ENCODE peak calls at places on chromosomes 3 and 15, in five cellular contexts. G, A, E, Z and W are unnamed samples.

GRCh38 chr3:78858165-78858564 is 909.6 kb downstream of the ROBO1 start:
- DNase-seq in G (no peak), A (no peak), E (no peak), Z (no peak), W (no peak)

GRCh38 chr15:56916825-56917477 is 1.5 kb upstream of the TCF12 start:
- DNase-seq in G (no peak), A (no peak), E (no peak), Z (no peak), W (no peak)

GRCh38 chr3:148757238-148757930 is 59.7 kb downstream of the AGTR1 start:
- DNase-seq in G (no peak), A (no peak), E (no peak), Z (peak), W (no peak)

GRCh38 chr15:39974656-39975230 is 40.8 kb downstream of the EIF2AK4 start:
- DNase-seq in G (no peak), A (no peak), E (no peak), Z (no peak), W (no peak)

GRCh38 chr3:73094127-73094526 is 32.7 kb downstream of the EBLN2 start:
- DNase-seq in G (no peak), A (no peak), E (no peak), Z (no peak), W (no peak)

GRCh38 chr3:155026999-155027591 is 53.0 kb upstream of the MME start:
- DNase-seq in G (no peak), A (no peak), E (no peak), Z (no peak), W (no peak)

GRCh38 chr15:78957416-78958093 is 12.7 kb upstream of the CTSH start:
- DNase-seq in G (no peak), A (no peak), E (no peak), Z (no peak), W (no peak)

GRCh38 chr3:58529516-58530353 is 7.3 kb downstream of the ACOX2 start:
- DNase-seq in G (no peak), A (peak), E (no peak), Z (no peak), W (no peak)

GRCh38 chr3:97815149-97815917 is 6.5 kb upstream of the CRYBG3 start:
- DNase-seq in G (no peak), A (peak), E (no peak), Z (no peak), W (no peak)

GRCh38 chr3:63872135-63872924 is 8.7 kb downstream of the ATXN7 start:
- DNase-seq in G (no peak), A (no peak), E (no peak), Z (peak), W (no peak)

GRCh38 chr3:181176610-181177009 is 187.1 kb upstream of the DNAJC19 start:
- DNase-seq in G (peak), A (peak), E (peak), Z (peak), W (peak)

GRCh38 chr3:72892870-72893269 is 5.0 kb downstream of the GXYLT2 start:
- DNase-seq in G (no peak), A (peak), E (no peak), Z (no peak), W (no peak)

GRCh38 chr3:42101048-42101447 is 9.9 kb downstream of the TRAK1 start:
- DNase-seq in G (peak), A (no peak), E (no peak), Z (peak), W (no peak)

GRCh38 chr3:41120461-41120860 is 78.8 kb upstream of the CTNNB1 start:
- DNase-seq in G (no peak), A (no peak), E (no peak), Z (no peak), W (no peak)

GRCh38 chr3:182258538-182259177 is 534.6 kb upstream of the ATP11B start:
- DNase-seq in G (no peak), A (no peak), E (no peak), Z (no peak), W (peak)

GRCh38 chr3:128997486-128997885 is 3.6 kb upstream of the CFAP92 start:
- DNase-seq in G (no peak), A (no peak), E (no peak), Z (no peak), W (no peak)

GRCh38 chr3:184336484-184337230 is 743 bp upstream of the FAM131A start:
- DNase-seq in G (no peak), A (no peak), E (no peak), Z (no peak), W (no peak)

GRCh38 chr15:52115598-52116427 is 3.2 kb upstream of the BCL2L10 start:
- DNase-seq in G (no peak), A (no peak), E (no peak), Z (no peak), W (no peak)

GRCh38 chr3:148158210-148158609 is 539.5 kb upstream of the AGTR1 start:
- DNase-seq in G (peak), A (no peak), E (no peak), Z (peak), W (no peak)

GRCh38 chr3:196220991-196221390 is 4.7 kb downstream of the SLC51A start:
- DNase-seq in G (no peak), A (no peak), E (no peak), Z (no peak), W (no peak)

GRCh38 chr3:82462977-82463376 is 701.5 kb upstream of the GBE1 start:
- DNase-seq in G (no peak), A (no peak), E (no peak), Z (no peak), W (no peak)

GRCh38 chr3:151386063-151386462 is 1.5 kb upstream of the P2RY12 start:
- DNase-seq in G (no peak), A (no peak), E (no peak), Z (no peak), W (no peak)

GRCh38 chr3:107153981-107154380 is 223.3 kb upstream of the CCDC54 start:
- DNase-seq in G (no peak), A (no peak), E (no peak), Z (no peak), W (no peak)

GRCh38 chr3:49930922-49931321 is 1.3 kb upstream of the MON1A start:
- DNase-seq in G (no peak), A (no peak), E (no peak), Z (no peak), W (no peak)

GRCh38 chr3:126329927-126330725 is 27.1 kb downstream of the KLF15 start:
- DNase-seq in G (no peak), A (no peak), E (no peak), Z (no peak), W (no peak)

GRCh38 chr3:47421741-47422649 is 41.2 kb downstream of the PTPN23 start:
- DNase-seq in G (no peak), A (peak), E (no peak), Z (no peak), W (peak)

GRCh38 chr3:9278498-9278897 is 29.1 kb upstream of the SRGAP3 start:
- DNase-seq in G (no peak), A (no peak), E (no peak), Z (no peak), W (no peak)

GRCh38 chr3:78754066-78754743 is 1013.6 kb downstream of the ROBO1 start:
- DNase-seq in G (no peak), A (no peak), E (no peak), Z (peak), W (no peak)

GRCh38 chr3:155281892-155282291 is 11.6 kb downstream of the STRIT1 start:
- DNase-seq in G (no peak), A (no peak), E (no peak), Z (no peak), W (no peak)

GRCh38 chr15:62453979-62454378 is 288.9 kb upstream of the C2CD4B start:
- DNase-seq in G (no peak), A (no peak), E (no peak), Z (no peak), W (no peak)

GRCh38 chr3:131738095-131738494 is 235.3 kb upstream of the MRPL3 start:
- DNase-seq in G (no peak), A (no peak), E (no peak), Z (no peak), W (no peak)

GRCh38 chr3:128274837-128275236 is 121.6 kb downstream of the EEFSEC start:
- DNase-seq in G (no peak), A (no peak), E (no peak), Z (peak), W (no peak)

GRCh38 chr3:111850481-111850880 is 8.6 kb upstream of the PHLDB2 start:
- DNase-seq in G (no peak), A (no peak), E (no peak), Z (no peak), W (peak)

GRCh38 chr15:29452881-29453731 is 183.5 kb upstream of the NSMCE3 start:
- DNase-seq in G (no peak), A (no peak), E (no peak), Z (no peak), W (no peak)

GRCh38 chr15:60480149-60480548 is 1.2 kb upstream of the ICE2 start:
- DNase-seq in G (no peak), A (no peak), E (no peak), Z (no peak), W (no peak)

GRCh38 chr15:62419206-62419605 is 254.1 kb upstream of the C2CD4B start:
- DNase-seq in G (no peak), A (no peak), E (no peak), Z (no peak), W (no peak)